ENCODE peak calls at places on chromosome 16, in five cellular contexts. M is skeletal muscle cell; E is HTR-8/SVneo; R is stimulated activated CD4-positive, alpha-beta T cell treated with anti-CD3 and anti-CD28 coated beads, Interleukin-2, amount 100 ng/mL, for 24 hours; N is HuH-7. W is an unnamed sample.

GRCh38 chr16:3144331-3144881 is 9.6 kb downstream of the ZNF213 start:
- DNase-seq in E (no peak), N (no peak), M (no peak), R (no peak), W (no peak)

GRCh38 chr16:83967838-83968482 is at the start of gene NECAB2:
- DNase-seq in N (no peak), R (no peak), E (peak; percentile 78), M (no peak), W (no peak)

GRCh38 chr16:54493076-54493475 is 206.5 kb upstream of the IRX3 start:
- DNase-seq in R (no peak), M (no peak), N (no peak), E (no peak), W (no peak)

GRCh38 chr16:58732545-58733247 is 1.4 kb downstream of the GOT2 start:
- DNase-seq in M (peak; percentile 60), R (no peak), N (no peak), E (no peak), W (no peak)

GRCh38 chr16:1197237-1197866 is 27.7 kb downstream of the TPSG1 start:
- DNase-seq in R (no peak), N (peak; percentile 42), E (no peak), M (no peak), W (no peak)

GRCh38 chr16:59060212-59060611 is 326.1 kb upstream of the GOT2 start:
- DNase-seq in R (no peak), N (no peak), E (no peak), M (peak; percentile 37), W (no peak)

GRCh38 chr16:17068524-17068923 is 402.2 kb downstream of the XYLT1 start:
- DNase-seq in N (no peak), E (no peak), R (no peak), M (no peak), W (no peak)

GRCh38 chr16:89048087-89048729 is 45.4 kb upstream of the ACSF3 start:
- DNase-seq in N (no peak), R (no peak), M (no peak), E (no peak), W (no peak)

GRCh38 chr16:71358464-71359031 is at the start of gene CALB2:
- DNase-seq in E (peak; percentile 84), R (peak; percentile 73), N (peak; percentile 78), M (no peak), W (peak; percentile 53)

GRCh38 chr16:22962905-22963304 is 148.9 kb downstream of the HS3ST2 start:
- DNase-seq in M (no peak), N (no peak), E (no peak), R (no peak), W (no peak)

GRCh38 chr16:57736419-57737281 is 1.1 kb downstream of the KATNB1 start:
- DNase-seq in N (peak; percentile 73), M (peak; percentile 47), E (peak; percentile 42), R (peak; percentile 59), W (peak; percentile 30)

W was measured in activated T-helper 2 cell treated with anti-CD3 and anti-CD28 coated beads, Interferon-gamma antibody, Interleukin-2, Interleukin-4, amounts not matched to agents 10 μg/mL and 5 μg/mL and 100 μg/mL, durations not matched to agents 14 hours and 24 hours and 36 hours.